ENCODE peak calls at places on chromosomes 7 and 10, in five cellular contexts. D is fibroblast of pulmonary artery, K is AG04450, E is thoracic aorta, V is heart right ventricle. Y is an unnamed sample.

GRCh38 chr10:43042503-43043341 is 34.1 kb upstream of the RET start:
- DNase-seq in D (no peak), K (no peak), E (no peak), V (no peak), Y (no peak)

GRCh38 chr7:86645676-86646276 is 2.1 kb downstream of the GRM3 start:
- DNase-seq in D (no peak), K (no peak), E (no peak), V (no peak), Y (no peak)

GRCh38 chr10:62266611-62267010 is 2.0 kb downstream of the RTKN2 start:
- DNase-seq in D (no peak), K (no peak), E (no peak), V (no peak), Y (no peak)

GRCh38 chr7:135976312-135977019 is 693 bp downstream of the MTPN start:
- DNase-seq in D (no peak), K (no peak), E (no peak), V (no peak), Y (no peak)

GRCh38 chr10:126561499-126562208 is 108.8 kb downstream of the C10orf90 start:
- DNase-seq in D (no peak), K (no peak), E (no peak), V (no peak), Y (no peak)

GRCh38 chr10:48279081-48279751 is 4.7 kb upstream of the FRMPD2 start:
- DNase-seq in D (no peak), K (no peak), E (no peak), V (no peak), Y (no peak)

GRCh38 chr7:79741684-79742083 is 288.2 kb upstream of the MAGI2 start:
- DNase-seq in D (peak; percentile 26), K (no peak), E (no peak), V (no peak), Y (no peak)

GRCh38 chr10:133306941-133307379 is 1.7 kb downstream of the TUBGCP2 start:
- DNase-seq in D (no peak), K (no peak), E (no peak), V (no peak), Y (no peak)

GRCh38 chr7:116733924-116734591 is 62.1 kb downstream of the MET start:
- DNase-seq in D (no peak), K (no peak), E (no peak), V (no peak), Y (no peak)

GRCh38 chr7:75921479-75921878 is 6.5 kb downstream of the POR start:
- DNase-seq in D (no peak), K (no peak), E (no peak), V (no peak), Y (no peak)

DNA sequence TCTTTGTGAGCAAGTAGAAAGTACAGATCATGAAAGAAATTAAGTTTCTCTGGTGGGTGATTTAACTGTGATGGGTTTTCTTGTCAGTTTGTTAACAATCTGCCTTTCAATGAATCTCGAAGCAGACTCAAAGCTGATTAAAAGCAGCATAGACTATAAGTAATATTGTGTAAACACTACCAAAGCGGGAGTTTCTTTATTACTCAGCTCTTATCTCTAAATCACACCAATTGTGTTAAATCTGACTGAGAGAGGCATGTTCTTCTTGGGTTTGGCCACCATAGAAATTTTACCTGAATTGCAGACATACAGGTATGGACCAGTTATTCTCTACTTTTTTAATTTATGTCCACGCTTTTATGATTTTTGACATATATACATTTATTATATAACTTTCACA is 65.2 kb downstream of the DKK1 start:
- DNase-seq in D (no peak), K (no peak), E (no peak), V (no peak), Y (no peak)
- H3K4me3 ChIP-seq in D (no peak overlapping the region), K (no peak overlapping the region), E (no peak overlapping the region), V (no peak overlapping the region), Y (no peak overlapping the region)

GRCh38 chr10:124872681-124873080 is 69.2 kb upstream of the ZRANB1 start:
- DNase-seq in D (no peak), K (no peak), E (no peak), V (no peak), Y (no peak)
- TF ChIP-seq CTCF in D (no peak), K (no peak), E (no peak), V (no peak), Y (no peak)

GRCh38 chr10:113932854-113933253 is 78.4 kb downstream of the NHLRC2 start:
- DNase-seq in D (no peak), K (no peak), E (no peak), V (no peak), Y (no peak)
- H3K4me3 ChIP-seq in D (no peak overlapping the region), K (no peak overlapping the region), E (no peak overlapping the region), V (no peak overlapping the region), Y (no peak overlapping the region)

DNA sequence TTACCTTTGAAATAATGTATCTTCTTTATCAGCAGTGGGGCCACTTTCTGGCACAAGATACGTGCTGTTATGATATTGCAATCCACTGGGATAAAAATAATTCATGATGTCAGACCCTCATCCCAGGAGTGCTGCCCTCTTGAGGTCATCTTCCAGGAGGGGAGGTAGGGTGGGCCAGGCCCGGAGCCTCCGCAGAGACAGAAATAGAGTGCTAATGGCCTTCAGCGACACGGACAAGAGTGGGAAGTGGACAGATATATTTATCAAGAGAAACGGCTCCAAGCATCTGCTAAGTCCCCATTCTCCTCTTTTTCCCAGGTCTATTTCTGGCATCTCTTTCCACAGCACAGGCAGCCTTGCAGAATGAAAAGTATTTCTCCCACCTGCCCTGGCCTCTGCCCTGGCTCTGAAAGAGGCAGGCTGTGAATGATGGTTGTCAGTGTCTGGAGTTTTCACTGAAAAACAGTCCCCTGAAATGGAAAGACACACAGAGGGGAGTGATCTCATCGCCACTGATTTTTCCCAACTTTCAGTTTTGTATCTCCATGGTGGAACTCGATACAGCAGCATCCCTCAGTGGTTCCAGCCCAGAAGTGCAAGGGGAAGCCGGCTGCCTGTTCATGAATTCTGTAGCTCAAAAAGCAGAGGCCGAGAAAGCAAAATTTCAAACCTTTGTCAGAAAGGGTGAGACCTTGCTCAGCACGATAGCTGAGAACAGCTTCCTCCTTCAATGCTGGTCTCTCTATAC is 251.7 kb upstream of the MYO3A start:
- DNase-seq in D (peak; percentile 88), K (no peak), E (no peak), V (peak; percentile 25), Y (no peak)
- TF ChIP-seq CTCF in D (peak; percentile 98), K (peak; percentile 7), E (no peak), V (peak; percentile 46), Y (no peak)